ENCODE peak calls at places on chromosomes 4 and X, in seven cellular contexts. O, V, S, J, I, T and A are unnamed samples.

GRCh38 chr4:67576538-67576937 is 18.0 kb downstream of the STAP1 start:
- DNase-seq in J (no peak), O (no peak), T (no peak), S (no peak), I (no peak), V (no peak), A (no peak)

GRCh38 chr4:114161809-114162208 is 182.4 kb upstream of the ARSJ start:
- DNase-seq in J (no peak), I (no peak), O (no peak), T (no peak), S (no peak), V (no peak), A (no peak)

GRCh38 chr4:178427663-178428062 is 985.4 kb upstream of the AGA start:
- DNase-seq in I (no peak), V (no peak), J (no peak), O (no peak), S (no peak), T (no peak), A (no peak)

GRCh38 chr4:87068591-87069021 is 133.8 kb downstream of the AFF1 start:
- DNase-seq in T (no peak), S (no peak), I (no peak), V (peak; percentile 78), O (peak; percentile 57), J (no peak), A (no peak)

GRCh38 chr4:11748169-11748872 is 319.6 kb upstream of the HS3ST1 start:
- DNase-seq in S (no peak), J (no peak), T (no peak), I (no peak), O (peak; percentile 82), V (peak; percentile 64), A (no peak)

GRCh38 chr4:167930171-167930570 is 162.2 kb upstream of the ANXA10 start:
- DNase-seq in O (no peak), V (no peak), T (no peak), S (no peak), I (no peak), J (peak; percentile 12), A (no peak)

GRCh38 chr4:7514281-7514680 is 79.6 kb upstream of the PSAPL1 start:
- DNase-seq in T (no peak), J (no peak), I (no peak), S (no peak), V (no peak), O (no peak), A (no peak)

GRCh38 chr4:78059524-78059889 is 2.4 kb downstream of the FRAS1 start:
- DNase-seq in T (no peak), I (peak; percentile 57), V (peak; percentile 98), S (peak; percentile 57), O (peak; percentile 85), J (peak; percentile 72), A (no peak)

GRCh38 chr4:139025841-139026240 is 10.3 kb downstream of the NOCT start:
- DNase-seq in I (no peak), T (no peak), O (no peak), S (no peak), J (no peak), V (no peak), A (no peak)

GRCh38 chr4:148200960-148201359 is 241.3 kb downstream of the NR3C2 start:
- DNase-seq in J (no peak), T (no peak), V (no peak), O (no peak), S (no peak), I (no peak), A (no peak)

GRCh38 chr4:53039741-53040458 is 177.8 kb downstream of the RASL11B start:
- DNase-seq in I (no peak), T (no peak), O (no peak), S (no peak), J (no peak), V (no peak), A (no peak)

GRCh38 chr4:33850503-33850902 is 2393.8 kb downstream of the ARAP2 start:
- DNase-seq in J (no peak), O (no peak), V (no peak), T (no peak), S (no peak), I (no peak), A (no peak)

GRCh38 chr4:107853444-107854325 is 29.0 kb downstream of the SGMS2 start:
- DNase-seq in V (no peak), J (no peak), I (no peak), O (peak; percentile 33), S (peak; percentile 14), T (no peak), A (no peak)

GRCh38 chrX:32041181-32041580 is 969.3 kb upstream of the FTHL17 start:
- DNase-seq in S (no peak), O (no peak), V (no peak), J (no peak), T (no peak), I (no peak), A (no peak)

GRCh38 chrX:31459361-31459760 is 387.5 kb upstream of the FTHL17 start:
- DNase-seq in V (no peak), S (no peak), I (no peak), T (no peak), O (peak; percentile 39), J (no peak), A (no peak)

GRCh38 chr4:7904108-7904516 is 35.5 kb downstream of the AFAP1 start:
- DNase-seq in T (no peak), V (no peak), J (no peak), S (no peak), O (peak; percentile 78), I (no peak), A (no peak)

GRCh38 chrX:71909956-71910355 is 689 bp upstream of the NHSL2 start:
- DNase-seq in O (peak; percentile 55), S (no peak), V (no peak), I (no peak), T (no peak), J (peak; percentile 31), A (no peak)

GRCh38 chr4:15149842-15150592 is 147.7 kb downstream of the CPEB2 start:
- DNase-seq in J (peak; percentile 37), V (peak; percentile 61), O (peak; percentile 89), I (peak; percentile 66), T (peak; percentile 88), S (peak; percentile 43), A (no peak)

GRCh38 chrX:103248553-103248952 is 6.4 kb downstream of the TCEAL8 start:
- DNase-seq in I (no peak), S (peak; percentile 11), O (peak; percentile 61), T (no peak), V (peak; percentile 11), J (no peak), A (no peak)

GRCh38 chr4:156941940-156942548 is 29.6 kb downstream of the PDGFC start:
- DNase-seq in I (peak; percentile 65), O (peak; percentile 94), T (peak; percentile 84), S (peak; percentile 11), V (peak; percentile 74), J (peak; percentile 26), A (no peak)

GRCh38 chr4:62771656-62772557 is 1571.8 kb downstream of the ADGRL3 start:
- DNase-seq in O (no peak), S (no peak), I (no peak), T (no peak), J (peak; percentile 5), V (no peak), A (no peak)

GRCh38 chr4:78683352-78683751 is 92.8 kb upstream of the BMP2K start:
- DNase-seq in O (no peak), S (no peak), J (no peak), I (no peak), T (no peak), V (no peak), A (no peak)

GRCh38 chrX:2677764-2678163 is 13.3 kb upstream of the CD99 start:
- DNase-seq in T (peak; percentile 94), J (no peak), O (peak; percentile 98), S (peak; percentile 94), I (peak; percentile 72), V (peak; percentile 92), A (no peak)

GRCh38 chr4:139904406-139904805 is 238.8 kb downstream of the MGST2 start:
- DNase-seq in O (no peak), I (no peak), J (no peak), V (no peak), S (no peak), T (no peak), A (no peak)

GRCh38 chr4:2286904-2287593 is 25.1 kb upstream of the MXD4 start:
- DNase-seq in S (no peak), O (no peak), J (no peak), T (peak; percentile 46), V (peak; percentile 43), I (no peak), A (peak; percentile 3)

GRCh38 chr4:98386-98785 is 25.9 kb upstream of the ZNF718 start:
- DNase-seq in J (no peak), S (no peak), V (no peak), T (no peak), O (no peak), I (no peak), A (no peak)
- H3K9me3 ChIP-seq in J (peaks cover 63% of the 10 kb centered on the region), S (peaks cover 29% of the 10 kb centered on the region), V (peaks cover 22% of the 10 kb centered on the region), T (peaks cover 26% of the 10 kb centered on the region), O (peaks cover 95% of the 10 kb centered on the region), I (peaks cover 30% of the 10 kb centered on the region), A (peaks cover 13% of the 10 kb centered on the region)

GRCh38 chrX:63032811-63033210 is 318.3 kb downstream of the SPIN4 start:
- DNase-seq in I (no peak), V (no peak), J (no peak), S (no peak), T (no peak), O (no peak), A (no peak)
- H3K9me3 ChIP-seq in I (no peaks in the 10 kb centered on the region), V (no peaks in the 10 kb centered on the region), J (no peaks in the 10 kb centered on the region), S (no peaks in the 10 kb centered on the region), T (peaks cover 1% of the 10 kb centered on the region), O (no peaks in the 10 kb centered on the region), A (no peaks in the 10 kb centered on the region)

GRCh38 chr4:13985824-13986223 is 358.3 kb upstream of the BOD1L1 start:
- DNase-seq in I (no peak), S (no peak), V (no peak), J (no peak), O (no peak), T (no peak), A (no peak)
- H3K9me3 ChIP-seq in I (no peaks in the 10 kb centered on the region), S (no peaks in the 10 kb centered on the region), V (no peaks in the 10 kb centered on the region), J (no peaks in the 10 kb centered on the region), O (no peaks in the 10 kb centered on the region), T (no peaks in the 10 kb centered on the region), A (no peaks in the 10 kb centered on the region)

GRCh38 chr4:129059028-129059427 is 34.3 kb downstream of the SCLT1 start:
- DNase-seq in J (no peak), O (no peak), T (no peak), V (no peak), S (no peak), I (no peak), A (no peak)
- H3K9me3 ChIP-seq in J (peaks cover 67% of the 10 kb centered on the region), O (peaks cover 57% of the 10 kb centered on the region), T (peaks cover 23% of the 10 kb centered on the region), V (peaks cover 10% of the 10 kb centered on the region), S (peaks cover 62% of the 10 kb centered on the region), I (peaks cover 12% of the 10 kb centered on the region), A (peaks cover 20% of the 10 kb centered on the region)

GRCh38 chr4:155889946-155890345 is 13.6 kb upstream of the TDO2 start:
- DNase-seq in O (no peak), V (no peak), I (no peak), S (no peak), J (no peak), T (no peak), A (no peak)

GRCh38 chr4:155888171-155888570 is 15.3 kb upstream of the TDO2 start:
- DNase-seq in O (no peak), T (no peak), S (no peak), V (no peak), I (no peak), J (no peak), A (no peak)

GRCh38 chr4:155889036-155889793 is 14.3 kb upstream of the TDO2 start:
- DNase-seq in V (no peak), J (no peak), T (no peak), I (no peak), O (peak; percentile 93), S (no peak), A (no peak)

GRCh38 chr4:155885666-155886065 is 17.8 kb upstream of the TDO2 start:
- DNase-seq in J (no peak), O (no peak), V (no peak), T (no peak), S (no peak), I (no peak), A (no peak)

GRCh38 chr4:155891058-155891457 is 12.4 kb upstream of the TDO2 start:
- DNase-seq in V (peak; percentile 2), I (no peak), T (no peak), S (no peak), J (no peak), O (no peak), A (no peak)
- H3K9me3 ChIP-seq in V (peaks cover 4% of the 10 kb centered on the region), I (no peaks in the 10 kb centered on the region), T (no peaks in the 10 kb centered on the region), S (no peaks in the 10 kb centered on the region), J (no peaks in the 10 kb centered on the region), O (peaks cover 7% of the 10 kb centered on the region), A (no peaks in the 10 kb centered on the region)